ENCODE peak calls at places on chromosomes 3 and 15, in four cellular contexts. W, H, V and I are unnamed samples.

GRCh38 chr3:63279442-63279841 is 1.3 kb downstream of the SYNPR start:
- DNase-seq in W (no peak), H (no peak), V (no peak), I (no peak)

GRCh38 chr3:183536238-183536880 is 19.1 kb downstream of the KLHL6 start:
- DNase-seq in W (no peak), H (no peak), V (no peak), I (no peak)

GRCh38 chr3:138078901-138079344 is 36.5 kb downstream of the DZIP1L start:
- DNase-seq in W (no peak), H (no peak), V (no peak), I (no peak)

GRCh38 chr15:25900901-25901300 is 37.8 kb upstream of the ATP10A start:
- DNase-seq in W (no peak), H (no peak), V (no peak), I (no peak)

GRCh38 chr3:146747928-146748327 is 142.8 kb upstream of the PLSCR5 start:
- DNase-seq in W (no peak), H (no peak), V (peak), I (no peak)

GRCh38 chr3:46926039-46926438 is 48.5 kb downstream of the PTH1R start:
- DNase-seq in W (no peak), H (peak), V (no peak), I (no peak)

GRCh38 chr15:101407439-101407838 is 82.1 kb downstream of the PCSK6 start:
- DNase-seq in W (no peak), H (no peak), V (no peak), I (peak)

GRCh38 chr15:79474252-79474651 is 42.1 kb downstream of the MINAR1 start:
- DNase-seq in W (no peak), H (no peak), V (no peak), I (no peak)